ENCODE peak calls at places on chromosome 12, in eight cellular contexts. S is breast epithelium, D is A549, T is testis, P is ovary, M is spleen, K is stomach, L is transverse colon. C is an unnamed sample.

GRCh38 chr12:107634530-107634929 is 51.1 kb upstream of the PWP1 start:
- DNase-seq in M (no peak), P (no peak), T (no peak), D (no peak), L (no peak), S (no peak), K (no peak), C (no peak)

GRCh38 chr12:24972078-24972477 is 23.2 kb upstream of the BCAT1 start:
- DNase-seq in T (no peak), P (no peak), K (no peak), D (no peak), L (no peak), M (no peak), S (no peak), C (no peak)

GRCh38 chr12:121223283-121223946 is 13.5 kb downstream of the P2RX4 start:
- DNase-seq in L (peak), P (no peak), K (peak), S (no peak), D (no peak), M (no peak), T (peak), C (no peak)

GRCh38 chr12:92444763-92445162 is 258.0 kb upstream of the PLEKHG7 start:
- DNase-seq in T (peak), D (no peak), M (no peak), S (no peak), L (peak), P (no peak), K (no peak), C (no peak)

GRCh38 chr12:123223241-123223668 is 9.7 kb downstream of the MPHOSPH9 start:
- DNase-seq in M (no peak), L (peak), T (peak), P (no peak), D (no peak), S (peak), K (no peak), C (no peak)

GRCh38 chr12:52900166-52900895 is 4.5 kb downstream of the KRT8 start:
- DNase-seq in D (no peak), S (no peak), P (no peak), K (no peak), M (no peak), T (no peak), L (peak), C (no peak)

GRCh38 chr12:127720334-127720733 is 546.6 kb upstream of the TMEM132C start:
- DNase-seq in P (no peak), M (no peak), D (no peak), L (no peak), T (no peak), K (no peak), S (no peak), C (no peak)

GRCh38 chr12:116628989-116629388 is 69.8 kb downstream of the MAP1LC3B2 start:
- DNase-seq in K (no peak), T (no peak), S (no peak), P (no peak), D (no peak), L (no peak), M (no peak), C (no peak)

GRCh38 chr12:87779016-87779415 is 250.2 kb downstream of the C12orf50 start:
- DNase-seq in K (no peak), P (no peak), L (no peak), T (no peak), M (peak), S (no peak), D (peak), C (no peak)

GRCh38 chr12:121872546-121873223 is 14.0 kb upstream of the HPD start:
- DNase-seq in P (peak), L (peak), D (no peak), T (no peak), K (peak), S (no peak), M (no peak), C (no peak)

GRCh38 chr12:122166422-122167327 is 7.3 kb downstream of the IL31 start:
- DNase-seq in D (no peak), T (no peak), L (no peak), S (no peak), P (no peak), K (no peak), M (no peak), C (no peak)

GRCh38 chr12:93946542-93947150 is 201.7 kb upstream of the PLXNC1 start:
- DNase-seq in T (no peak), L (no peak), M (no peak), P (no peak), D (no peak), K (no peak), S (no peak), C (no peak)

GRCh38 chr12:52436828-52437474 is 2.8 kb upstream of the KRT75 start:
- DNase-seq in K (no peak), P (no peak), D (no peak), M (no peak), T (no peak), L (no peak), S (no peak), C (peak)

GRCh38 chr12:46373303-46374182 is 970 bp upstream of the SLC38A2 start:
- DNase-seq in S (peak), P (peak), L (peak), M (peak), D (peak), K (peak), T (peak), C (peak)

GRCh38 chr12:87967871-87968270 is 61.3 kb downstream of the C12orf50 start:
- DNase-seq in T (no peak), S (no peak), K (no peak), L (no peak), P (no peak), D (no peak), M (no peak), C (no peak)

GRCh38 chr12:13342971-13343370 is 146.4 kb downstream of the EMP1 start:
- DNase-seq in K (no peak), L (no peak), S (no peak), M (no peak), P (no peak), D (no peak), T (no peak), C (no peak)

GRCh38 chr12:570237-570925 is 92.9 kb downstream of the NINJ2 start:
- DNase-seq in P (peak), T (peak), K (peak), M (peak), L (peak), S (peak), D (peak), C (peak)

GRCh38 chr12:127888948-127889347 is 378.0 kb upstream of the TMEM132C start:
- DNase-seq in P (no peak), T (no peak), S (no peak), D (no peak), K (no peak), M (no peak), L (no peak), C (no peak)

GRCh38 chr12:123269395-123269892 is 2.2 kb downstream of the CDK2AP1 start:
- DNase-seq in D (no peak), T (peak), M (peak), L (peak), S (peak), K (peak), P (peak), C (no peak)

GRCh38 chr12:77133566-77133965 is 68.2 kb upstream of the E2F7 start:
- DNase-seq in T (peak), K (peak), S (no peak), M (no peak), P (peak), L (peak), D (no peak), C (no peak)

GRCh38 chr12:38585090-38585489 is 268.5 kb downstream of the ALG10B start:
- DNase-seq in K (no peak), S (no peak), L (no peak), T (no peak), D (no peak), P (no peak), M (no peak), C (no peak)

GRCh38 chr12:109621864-109622485 is 48.4 kb downstream of the MVK start:
- DNase-seq in P (no peak), K (no peak), D (no peak), L (no peak), T (no peak), S (no peak), M (no peak), C (no peak)

DNA sequence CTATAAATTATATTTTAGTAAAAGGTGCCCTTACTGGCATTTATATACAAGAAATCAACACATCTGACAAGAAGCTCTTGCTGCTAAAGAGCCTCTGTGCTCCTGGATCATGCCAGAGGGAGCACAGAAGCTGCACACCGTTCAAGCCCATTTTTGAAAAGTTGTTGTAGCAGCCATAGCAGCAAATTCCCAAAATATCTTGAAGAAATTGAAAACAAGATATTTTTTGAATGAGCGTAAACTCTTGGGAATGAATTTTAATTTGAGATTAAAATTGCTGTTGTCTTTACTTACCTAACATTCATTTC is 540 bp upstream of the CLEC2D start:
- DNase-seq in P (no peak), K (no peak), S (no peak), L (no peak), M (no peak), T (no peak), D (no peak), C (no peak)
- H3K4me3 ChIP-seq in P (no peak), K (no peak), S (no peak), L (no peak), M (no peak), T (no peak), D (no peak), C (no peak)

GRCh38 chr12:57087689-57088441 is 1.0 kb upstream of the NAB2 start:
- DNase-seq in S (peak), T (peak), L (peak), M (peak), P (peak), K (peak), D (peak), C (peak)
- TF ChIP-seq POLR2A in S (no peak), T (no peak), L (peak), M (no peak), P (peak), K (no peak), D (peak), C (peak)

DNA sequence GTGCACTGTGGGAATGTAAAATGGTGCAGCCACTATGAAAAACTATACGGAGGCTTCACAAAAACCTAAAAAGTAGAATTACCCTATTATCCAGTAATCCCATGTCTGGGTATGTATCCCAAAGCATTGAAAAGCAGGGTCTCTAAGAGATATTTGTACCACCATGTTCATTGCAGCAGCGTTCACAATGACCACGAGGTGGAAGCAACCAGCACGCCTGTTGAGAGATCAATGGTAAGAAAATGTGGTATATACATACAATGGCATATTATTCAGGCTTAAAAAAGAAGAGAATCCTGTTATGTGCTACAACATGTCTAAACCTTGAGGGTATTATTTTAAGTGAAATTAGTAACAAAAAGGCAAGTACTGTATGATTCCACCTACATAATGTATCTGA is 910 bp upstream of the NOPCHAP1 start:
- DNase-seq in D (no peak), S (no peak), L (no peak), K (no peak), M (no peak), P (no peak), T (no peak), C (no peak)
- TF ChIP-seq CTCF in D (no peak), S (no peak), L (no peak), K (no peak), M (no peak), P (no peak), T (no peak), C (no peak)

GRCh38 chr12:15545329-15545728 is 223.0 kb downstream of the PTPRO start:
- DNase-seq in P (no peak), M (no peak), D (no peak), S (no peak), K (no peak), T (no peak), L (no peak), C (no peak)
- H3K4me3 ChIP-seq in P (no peak), M (no peak), D (no peak), S (no peak), K (no peak), T (no peak), L (no peak), C (no peak)

DNA sequence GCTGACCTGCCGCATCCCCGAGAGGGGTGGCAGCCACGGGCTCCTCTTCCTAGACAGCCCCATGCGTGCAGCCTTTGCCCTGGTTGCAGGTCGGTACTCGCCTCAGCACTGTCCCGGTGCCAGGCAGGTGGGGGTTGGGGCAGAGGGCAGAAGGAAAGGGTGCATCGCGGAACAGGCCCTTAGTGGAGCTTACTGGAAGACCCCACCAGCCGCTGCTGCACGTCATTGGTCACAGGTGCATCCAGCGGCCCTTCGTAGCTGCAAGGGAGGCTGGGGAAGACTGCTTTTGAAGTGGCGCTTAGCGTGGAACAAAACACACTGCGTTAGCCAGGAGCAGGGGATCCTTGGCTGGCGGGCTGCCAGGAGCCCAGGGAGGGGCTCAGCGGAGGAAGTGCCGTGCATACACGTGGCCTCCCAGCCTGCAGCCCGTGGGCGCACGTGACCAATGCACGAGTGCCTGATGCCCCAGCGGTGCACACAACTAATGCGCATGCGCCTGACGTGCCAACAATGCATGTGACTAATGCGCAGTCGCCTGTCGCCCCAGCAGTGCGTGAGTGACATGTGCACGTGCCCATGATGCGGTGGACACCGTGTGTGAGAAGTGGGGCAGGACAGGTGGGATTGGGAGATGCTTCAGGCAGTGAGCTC is 5.0 kb upstream of the EP400 start:
- DNase-seq in S (peak), P (peak), K (peak), M (peak), D (no peak), T (peak), L (peak), C (peak)
- TF ChIP-seq POLR2A in S (no peak), P (no peak), K (no peak), M (no peak), D (peak), T (no peak), L (no peak), C (no peak)

C was measured in lower leg skin.